ENCODE peak calls at places on chromosomes 1 and 21, in seven cellular contexts. M is HS-5, D is glutamatergic neuron, H is nephron progenitor cell, G is NCI-H82, Z is lower leg skin, C is EL. N is an unnamed sample.

GRCh38 chr1:36741066-36741465 is 258.4 kb upstream of the CSF3R start:
- DNase-seq in M (no peak), D (no peak), H (no peak), G (no peak), Z (no peak), C (no peak), N (no peak)

GRCh38 chr1:7644906-7645750 is 126.0 kb upstream of the VAMP3 start:
- DNase-seq in M (no peak), D (no peak), H (no peak), G (peak), Z (no peak), C (no peak), N (no peak)

GRCh38 chr21:46347791-46348381 is 23.9 kb downstream of the PCNT start:
- DNase-seq in M (no peak), D (no peak), H (no peak), G (no peak), Z (no peak), C (no peak), N (no peak)

GRCh38 chr21:32772281-32773047 is 909 bp upstream of the PAXBP1 start:
- DNase-seq in M (no peak), D (no peak), H (no peak), G (peak), Z (peak), C (peak), N (peak)

GRCh38 chr21:16071761-16072160 is 342.0 kb downstream of the USP25 start:
- DNase-seq in M (no peak), D (no peak), H (no peak), G (no peak), Z (no peak), C (no peak), N (no peak)

GRCh38 chr1:190067592-190067991 is 410.1 kb downstream of the BRINP3 start:
- DNase-seq in M (peak), D (no peak), H (no peak), G (no peak), Z (no peak), C (peak), N (no peak)

GRCh38 chr1:215192306-215192705 is 109.8 kb downstream of the KCNK2 start:
- DNase-seq in M (peak), D (no peak), H (no peak), G (no peak), Z (no peak), C (peak), N (no peak)

GRCh38 chr1:202155478-202156021 is 4.9 kb downstream of the PTPN7 start:
- DNase-seq in M (no peak), D (no peak), H (no peak), G (no peak), Z (no peak), C (peak), N (no peak)

GRCh38 chr21:39319814-39320332 is 6.4 kb upstream of the BRWD1 start:
- DNase-seq in M (no peak), D (no peak), H (no peak), G (no peak), Z (no peak), C (no peak), N (no peak)

GRCh38 chr1:27885620-27886352 is 13.4 kb downstream of the THEMIS2 start:
- DNase-seq in M (no peak), D (no peak), H (no peak), G (peak), Z (no peak), C (no peak), N (no peak)